ENCODE peak calls at places on chromosomes 1 and 21, in four cellular contexts. Z, T, J and E are unnamed samples.

GRCh38 chr1:197725975-197726374 is 49.3 kb downstream of the DENND1B start:
- DNase-seq in Z (no peak), T (no peak), J (no peak), E (no peak)

GRCh38 chr1:228006793-228007053 is at the start of gene WNT3A:
- DNase-seq in Z (no peak), T (no peak), J (no peak), E (no peak)

GRCh38 chr1:178537445-178538090 is 24.7 kb downstream of the TEX35 start:
- DNase-seq in Z (no peak), T (no peak), J (no peak), E (no peak)

GRCh38 chr1:117952386-117952785 is 22.8 kb downstream of the WDR3 start:
- DNase-seq in Z (no peak), T (no peak), J (no peak), E (no peak)

GRCh38 chr1:204841798-204842197 is 28.9 kb upstream of the NFASC start:
- DNase-seq in Z (no peak), T (no peak), J (no peak), E (no peak)

GRCh38 chr1:94792876-94793605 is 27.1 kb upstream of the SLC44A3 start:
- DNase-seq in Z (no peak), T (no peak), J (no peak), E (no peak)

GRCh38 chr21:15850645-15851044 is 120.9 kb downstream of the USP25 start:
- DNase-seq in Z (no peak), T (no peak), J (no peak), E (no peak)

GRCh38 chr1:44442791-44443190 is 37.7 kb downstream of the RNF220 start:
- DNase-seq in Z (no peak), T (no peak), J (no peak), E (no peak)

GRCh38 chr1:37719572-37720195 is 27.4 kb downstream of the CDCA8 start:
- DNase-seq in Z (no peak), T (no peak), J (no peak), E (no peak)